ENCODE peak calls at places on chromosomes 16 and 17, in ten cellular contexts. X is tibial artery, F is mesendoderm, Y is stromal cell of bone marrow, B is left colon, D is T-helper 17 cell, U is Peyer's patch, K is AG04450, T is MCF 10A, S is GM13977. N is an unnamed sample.

GRCh38 chr16:77336637-77337036 is 98.2 kb downstream of the ADAMTS18 start:
- DNase-seq in X (no peak), F (peak), Y (peak), B (no peak), D (no peak), U (no peak), K (no peak), T (no peak), S (no peak), N (no peak)

GRCh38 chr17:45667591-45668171 is 116.4 kb upstream of the CRHR1 start:
- DNase-seq in X (peak), F (no peak), Y (no peak), B (no peak), D (no peak), U (no peak), K (no peak), T (no peak), S (no peak), N (no peak)

GRCh38 chr16:88804552-88805339 is 1.2 kb downstream of the CDT1 start:
- DNase-seq in X (peak), F (peak), Y (no peak), B (peak), D (no peak), U (no peak), K (no peak), T (peak), S (peak), N (no peak)

GRCh38 chr17:79509008-79509407 is 101.8 kb downstream of the RBFOX3 start:
- DNase-seq in X (no peak), F (no peak), Y (no peak), B (no peak), D (no peak), U (no peak), K (no peak), T (no peak), S (no peak), N (no peak)

GRCh38 chr17:29251969-29252866 is 5.6 kb downstream of the CRYBA1 start:
- DNase-seq in X (no peak), F (peak), Y (no peak), B (no peak), D (no peak), U (no peak), K (no peak), T (no peak), S (peak), N (no peak)

GRCh38 chr16:48384305-48384981 is 770 bp downstream of the SIAH1 start:
- DNase-seq in X (peak), F (peak), Y (no peak), B (peak), D (no peak), U (peak), K (no peak), T (peak), S (peak), N (peak)

GRCh38 chr17:42751628-42752027 is 6.8 kb upstream of the EZH1 start:
- DNase-seq in X (no peak), F (no peak), Y (no peak), B (no peak), D (no peak), U (no peak), K (no peak), T (no peak), S (no peak), N (no peak)

GRCh38 chr16:67115649-67116048 is 5.9 kb downstream of the PHAF1 start:
- DNase-seq in X (peak), F (no peak), Y (peak), B (no peak), D (no peak), U (no peak), K (peak), T (peak), S (no peak), N (no peak)

GRCh38 chr17:45087496-45087975 is 26.4 kb downstream of the NMT1 start:
- DNase-seq in X (peak), F (no peak), Y (peak), B (no peak), D (no peak), U (no peak), K (no peak), T (no peak), S (no peak), N (no peak)

GRCh38 chr17:56781944-56782737 is 51.6 kb downstream of the C17orf67 start:
- DNase-seq in X (no peak), F (no peak), Y (no peak), B (no peak), D (no peak), U (no peak), K (no peak), T (no peak), S (no peak), N (no peak)

GRCh38 chr16:47732122-47732805 is 271.1 kb downstream of the PHKB start:
- DNase-seq in X (no peak), F (peak), Y (peak), B (no peak), D (no peak), U (no peak), K (peak), T (peak), S (no peak), N (no peak)

GRCh38 chr17:80649672-80650338 is 105.2 kb downstream of the RPTOR start:
- DNase-seq in X (no peak), F (peak), Y (peak), B (peak), D (no peak), U (peak), K (peak), T (peak), S (peak), N (no peak)

GRCh38 chr17:64028874-64029464 is 8.5 kb upstream of the ICAM2 start:
- DNase-seq in X (no peak), F (peak), Y (peak), B (peak), D (peak), U (peak), K (peak), T (peak), S (peak), N (peak)

GRCh38 chr16:69595127-69596036 is 29.6 kb downstream of the NFAT5 start:
- DNase-seq in X (no peak), F (no peak), Y (no peak), B (no peak), D (no peak), U (no peak), K (no peak), T (peak), S (no peak), N (no peak)

GRCh38 chr16:62066747-62067146 is 30.5 kb upstream of the CDH8 start:
- DNase-seq in X (no peak), F (no peak), Y (no peak), B (no peak), D (no peak), U (no peak), K (no peak), T (no peak), S (no peak), N (no peak)

GRCh38 chr17:6496116-6496481 is 51.8 kb downstream of the PIMREG start:
- DNase-seq in X (peak), F (peak), Y (no peak), B (no peak), D (no peak), U (no peak), K (no peak), T (no peak), S (peak), N (no peak)

GRCh38 chr16:11329080-11329491 is 16.2 kb upstream of the RMI2 start:
- DNase-seq in X (no peak), F (peak), Y (no peak), B (no peak), D (no peak), U (peak), K (no peak), T (no peak), S (peak), N (no peak)

GRCh38 chr17:1999557-2000251 is 25.4 kb downstream of the RTN4RL1 start:
- DNase-seq in X (peak), F (peak), Y (no peak), B (peak), D (no peak), U (no peak), K (no peak), T (no peak), S (no peak), N (peak)

N was measured in ovary.